ENCODE peak calls at places on chromosomes 6 and 20, in ten cellular contexts. One of them, this sample, is unnamed.

GRCh38 chr20:58891076-58891685 is 38.7 kb downstream of the GNAS start:
- DNase-seq in astrocyte of the spinal cord: peak; percentile 76
- DNase-seq in HT1080: peak; percentile 7
- DNase-seq in activated T-cell treated with anti-CD3 and anti-CD28 coated beads for 1 hour: peak; percentile 69
- DNase-seq in posterior cingulate gyrus: peak; percentile 57
- DNase-seq in mammary epithelial cell: peak; percentile 61
- DNase-seq in AG10803: peak; percentile 76
- DNase-seq in Kasumi-1: peak; percentile 50
- DNase-seq in Caki2: no peak
- DNase-seq in thoracic aorta: no peak
- DNase-seq in this sample: peak; percentile 78

GRCh38 chr20:7463290-7463689 is 477.0 kb downstream of the HAO1 start:
- DNase-seq in thoracic aorta: no peak
- DNase-seq in AG10803: no peak
- DNase-seq in posterior cingulate gyrus: no peak
- DNase-seq in HT1080: no peak
- DNase-seq in Caki2: no peak
- DNase-seq in activated T-cell treated with anti-CD3 and anti-CD28 coated beads for 1 hour: no peak
- DNase-seq in mammary epithelial cell: no peak
- DNase-seq in Kasumi-1: no peak
- DNase-seq in astrocyte of the spinal cord: no peak
- DNase-seq in this sample: no peak

GRCh38 chr6:161486903-161487531 is 213.2 kb upstream of the AGPAT4 start:
- DNase-seq in thoracic aorta: no peak
- DNase-seq in HT1080: peak; percentile 36
- DNase-seq in astrocyte of the spinal cord: peak; percentile 14
- DNase-seq in Caki2: peak; percentile 35
- DNase-seq in posterior cingulate gyrus: no peak
- DNase-seq in AG10803: no peak
- DNase-seq in Kasumi-1: no peak
- DNase-seq in activated T-cell treated with anti-CD3 and anti-CD28 coated beads for 1 hour: no peak
- DNase-seq in mammary epithelial cell: peak; percentile 50
- DNase-seq in this sample: no peak

GRCh38 chr6:54204921-54205511 is 93.8 kb downstream of the MLIP start:
- DNase-seq in HT1080: no peak
- DNase-seq in Kasumi-1: no peak
- DNase-seq in thoracic aorta: no peak
- DNase-seq in posterior cingulate gyrus: no peak
- DNase-seq in astrocyte of the spinal cord: no peak
- DNase-seq in AG10803: no peak
- DNase-seq in mammary epithelial cell: no peak
- DNase-seq in activated T-cell treated with anti-CD3 and anti-CD28 coated beads for 1 hour: no peak
- DNase-seq in Caki2: no peak
- DNase-seq in this sample: no peak

GRCh38 chr20:32344835-32345506 is 13.2 kb upstream of the ASXL1 start:
- DNase-seq in mammary epithelial cell: no peak
- DNase-seq in thoracic aorta: no peak
- DNase-seq in HT1080: no peak
- DNase-seq in AG10803: no peak
- DNase-seq in posterior cingulate gyrus: peak; percentile 33
- DNase-seq in Caki2: no peak
- DNase-seq in activated T-cell treated with anti-CD3 and anti-CD28 coated beads for 1 hour: no peak
- DNase-seq in Kasumi-1: no peak
- DNase-seq in astrocyte of the spinal cord: no peak
- DNase-seq in this sample: no peak

GRCh38 chr6:150118642-150119041 is 24.2 kb upstream of the PPP1R14C start:
- DNase-seq in HT1080: no peak
- DNase-seq in thoracic aorta: no peak
- DNase-seq in Kasumi-1: no peak
- DNase-seq in posterior cingulate gyrus: no peak
- DNase-seq in AG10803: no peak
- DNase-seq in activated T-cell treated with anti-CD3 and anti-CD28 coated beads for 1 hour: no peak
- DNase-seq in Caki2: no peak
- DNase-seq in mammary epithelial cell: no peak
- DNase-seq in astrocyte of the spinal cord: no peak
- DNase-seq in this sample: no peak

GRCh38 chr6:43786664-43787329 is 16.8 kb downstream of the VEGFA start:
- DNase-seq in AG10803: no peak
- DNase-seq in HT1080: no peak
- DNase-seq in Caki2: no peak
- DNase-seq in thoracic aorta: no peak
- DNase-seq in astrocyte of the spinal cord: peak; percentile 13
- DNase-seq in mammary epithelial cell: no peak
- DNase-seq in Kasumi-1: no peak
- DNase-seq in activated T-cell treated with anti-CD3 and anti-CD28 coated beads for 1 hour: no peak
- DNase-seq in posterior cingulate gyrus: no peak
- DNase-seq in this sample: no peak

GRCh38 chr20:38434310-38434741 is 802 bp downstream of the SNHG17 start:
- DNase-seq in posterior cingulate gyrus: no peak
- DNase-seq in AG10803: no peak
- DNase-seq in Kasumi-1: no peak
- DNase-seq in HT1080: no peak
- DNase-seq in activated T-cell treated with anti-CD3 and anti-CD28 coated beads for 1 hour: peak; percentile 11
- DNase-seq in mammary epithelial cell: peak; percentile 24
- DNase-seq in Caki2: no peak
- DNase-seq in thoracic aorta: no peak
- DNase-seq in astrocyte of the spinal cord: no peak
- DNase-seq in this sample: peak; percentile 10

GRCh38 chr6:12962529-12962928 is 246.0 kb downstream of the PHACTR1 start:
- DNase-seq in activated T-cell treated with anti-CD3 and anti-CD28 coated beads for 1 hour: no peak
- DNase-seq in posterior cingulate gyrus: no peak
- DNase-seq in astrocyte of the spinal cord: no peak
- DNase-seq in HT1080: no peak
- DNase-seq in thoracic aorta: no peak
- DNase-seq in mammary epithelial cell: no peak
- DNase-seq in Kasumi-1: no peak
- DNase-seq in AG10803: peak; percentile 22
- DNase-seq in Caki2: no peak
- DNase-seq in this sample: no peak

GRCh38 chr6:156016186-156016976 is 560.7 kb upstream of the NOX3 start:
- DNase-seq in Kasumi-1: no peak
- DNase-seq in AG10803: no peak
- DNase-seq in HT1080: peak; percentile 16
- DNase-seq in Caki2: no peak
- DNase-seq in activated T-cell treated with anti-CD3 and anti-CD28 coated beads for 1 hour: no peak
- DNase-seq in thoracic aorta: no peak
- DNase-seq in posterior cingulate gyrus: no peak
- DNase-seq in astrocyte of the spinal cord: no peak
- DNase-seq in mammary epithelial cell: no peak
- DNase-seq in this sample: no peak

GRCh38 chr6:50978631-50979030 is 160.0 kb downstream of the TFAP2B start:
- DNase-seq in Caki2: no peak
- DNase-seq in mammary epithelial cell: no peak
- DNase-seq in posterior cingulate gyrus: no peak
- DNase-seq in HT1080: no peak
- DNase-seq in astrocyte of the spinal cord: no peak
- DNase-seq in thoracic aorta: no peak
- DNase-seq in Kasumi-1: no peak
- DNase-seq in AG10803: no peak
- DNase-seq in activated T-cell treated with anti-CD3 and anti-CD28 coated beads for 1 hour: no peak
- DNase-seq in this sample: no peak

GRCh38 chr6:5249451-5250122 is 11.2 kb downstream of the LYRM4 start:
- DNase-seq in AG10803: no peak
- DNase-seq in HT1080: no peak
- DNase-seq in activated T-cell treated with anti-CD3 and anti-CD28 coated beads for 1 hour: no peak
- DNase-seq in posterior cingulate gyrus: no peak
- DNase-seq in mammary epithelial cell: peak; percentile 84
- DNase-seq in astrocyte of the spinal cord: no peak
- DNase-seq in thoracic aorta: no peak
- DNase-seq in Kasumi-1: no peak
- DNase-seq in Caki2: no peak
- DNase-seq in this sample: no peak

GRCh38 chr20:53579581-53580375 is 13.9 kb downstream of the ZNF217 start:
- DNase-seq in Kasumi-1: peak; percentile 28
- DNase-seq in mammary epithelial cell: peak; percentile 80
- DNase-seq in HT1080: peak; percentile 68
- DNase-seq in activated T-cell treated with anti-CD3 and anti-CD28 coated beads for 1 hour: no peak
- DNase-seq in AG10803: peak; percentile 87
- DNase-seq in thoracic aorta: no peak
- DNase-seq in Caki2: peak; percentile 37
- DNase-seq in astrocyte of the spinal cord: peak; percentile 58
- DNase-seq in posterior cingulate gyrus: no peak
- DNase-seq in this sample: no peak

GRCh38 chr6:148074291-148074690 is 268.3 kb upstream of the SASH1 start:
- DNase-seq in posterior cingulate gyrus: no peak
- DNase-seq in AG10803: no peak
- DNase-seq in Kasumi-1: no peak
- DNase-seq in HT1080: no peak
- DNase-seq in mammary epithelial cell: no peak
- DNase-seq in activated T-cell treated with anti-CD3 and anti-CD28 coated beads for 1 hour: no peak
- DNase-seq in astrocyte of the spinal cord: no peak
- DNase-seq in Caki2: no peak
- DNase-seq in thoracic aorta: no peak
- DNase-seq in this sample: no peak

GRCh38 chr6:1208876-1209275 is 103.0 kb upstream of the FOXQ1 start:
- DNase-seq in astrocyte of the spinal cord: no peak
- DNase-seq in thoracic aorta: no peak
- DNase-seq in Caki2: no peak
- DNase-seq in Kasumi-1: no peak
- DNase-seq in posterior cingulate gyrus: no peak
- DNase-seq in activated T-cell treated with anti-CD3 and anti-CD28 coated beads for 1 hour: no peak
- DNase-seq in HT1080: peak; percentile 18
- DNase-seq in mammary epithelial cell: peak; percentile 61
- DNase-seq in AG10803: peak; percentile 38
- DNase-seq in this sample: no peak

GRCh38 chr20:63342561-63343459 is 18.3 kb downstream of the CHRNA4 start:
- DNase-seq in activated T-cell treated with anti-CD3 and anti-CD28 coated beads for 1 hour: no peak
- DNase-seq in mammary epithelial cell: no peak
- DNase-seq in thoracic aorta: no peak
- DNase-seq in astrocyte of the spinal cord: no peak
- DNase-seq in Caki2: no peak
- DNase-seq in HT1080: no peak
- DNase-seq in Kasumi-1: no peak
- DNase-seq in AG10803: no peak
- DNase-seq in posterior cingulate gyrus: peak; percentile 57
- DNase-seq in this sample: no peak

GRCh38 chr6:139708342-139709199 is 334.1 kb upstream of the CITED2 start:
- DNase-seq in activated T-cell treated with anti-CD3 and anti-CD28 coated beads for 1 hour: no peak
- DNase-seq in Caki2: peak; percentile 79
- DNase-seq in AG10803: peak; percentile 92
- DNase-seq in mammary epithelial cell: peak; percentile 36
- DNase-seq in thoracic aorta: no peak
- DNase-seq in posterior cingulate gyrus: no peak
- DNase-seq in HT1080: peak; percentile 68
- DNase-seq in Kasumi-1: no peak
- DNase-seq in astrocyte of the spinal cord: peak; percentile 82
- DNase-seq in this sample: no peak

GRCh38 chr6:29763491-29764289 is 40.5 kb downstream of the HLA-F start:
- DNase-seq in HT1080: peak; percentile 88
- DNase-seq in thoracic aorta: no peak
- DNase-seq in posterior cingulate gyrus: no peak
- DNase-seq in mammary epithelial cell: peak; percentile 95
- DNase-seq in astrocyte of the spinal cord: peak; percentile 69
- DNase-seq in Caki2: peak; percentile 89
- DNase-seq in activated T-cell treated with anti-CD3 and anti-CD28 coated beads for 1 hour: no peak
- DNase-seq in AG10803: peak; percentile 83
- DNase-seq in Kasumi-1: no peak
- DNase-seq in this sample: no peak

GRCh38 chr6:158328446-158328845 is 16.2 kb downstream of the TULP4 start:
- DNase-seq in mammary epithelial cell: no peak
- DNase-seq in activated T-cell treated with anti-CD3 and anti-CD28 coated beads for 1 hour: no peak
- DNase-seq in astrocyte of the spinal cord: no peak
- DNase-seq in Kasumi-1: no peak
- DNase-seq in posterior cingulate gyrus: no peak
- DNase-seq in Caki2: no peak
- DNase-seq in HT1080: no peak
- DNase-seq in thoracic aorta: no peak
- DNase-seq in AG10803: no peak
- DNase-seq in this sample: no peak

GRCh38 chr6:3801960-3802359 is 47.2 kb upstream of the FAM50B start:
- DNase-seq in mammary epithelial cell: no peak
- DNase-seq in astrocyte of the spinal cord: no peak
- DNase-seq in AG10803: no peak
- DNase-seq in thoracic aorta: no peak
- DNase-seq in HT1080: no peak
- DNase-seq in posterior cingulate gyrus: no peak
- DNase-seq in Kasumi-1: no peak
- DNase-seq in Caki2: no peak
- DNase-seq in activated T-cell treated with anti-CD3 and anti-CD28 coated beads for 1 hour: no peak
- DNase-seq in this sample: no peak

GRCh38 chr6:95203153-95203754 is 374.1 kb upstream of the MANEA start:
- DNase-seq in mammary epithelial cell: peak; percentile 19
- DNase-seq in AG10803: no peak
- DNase-seq in Kasumi-1: peak; percentile 71
- DNase-seq in HT1080: peak; percentile 59
- DNase-seq in Caki2: peak; percentile 32
- DNase-seq in activated T-cell treated with anti-CD3 and anti-CD28 coated beads for 1 hour: no peak
- DNase-seq in thoracic aorta: no peak
- DNase-seq in astrocyte of the spinal cord: peak; percentile 38
- DNase-seq in posterior cingulate gyrus: no peak
- DNase-seq in this sample: no peak